ENCODE peak calls at places on chromosomes 13 and 19, in eight cellular contexts. E is stimulated activated CD4-positive, alpha-beta T cell treated with anti-CD3 and anti-CD28 coated beads, Interleukin-2, amount 100 ng/mL, for 4 hours; I is immature natural killer cell; N is HuH-7; D is psoas muscle; L is osteocyte; K is left lung; Y is globus pallidus. H is an unnamed sample.

GRCh38 chr13:66859078-66859477 is 371.1 kb downstream of the PCDH9 start:
- DNase-seq in L (no peak), D (no peak), N (no peak), Y (no peak), I (no peak), E (no peak), K (no peak), H (no peak)

GRCh38 chr19:8988204-8988603 is 22.0 kb downstream of the MUC16 start:
- DNase-seq in E (peak), I (no peak), D (no peak), K (no peak), Y (no peak), N (no peak), L (no peak), H (no peak)

GRCh38 chr19:34034318-34034846 is 137.9 kb upstream of the LSM14A start:
- DNase-seq in E (no peak), D (no peak), L (no peak), Y (no peak), K (no peak), I (no peak), N (no peak), H (no peak)

GRCh38 chr19:55635334-55635717 is 5.5 kb upstream of the ZNF580 start:
- DNase-seq in L (no peak), N (no peak), Y (no peak), D (no peak), E (no peak), K (no peak), I (no peak), H (no peak)

GRCh38 chr13:31885994-31886393 is 145.6 kb upstream of the FRY start:
- DNase-seq in E (no peak), I (no peak), D (no peak), K (no peak), Y (no peak), N (no peak), L (no peak), H (peak)

GRCh38 chr13:35621989-35622388 is 145.5 kb upstream of the MAB21L1 start:
- DNase-seq in K (no peak), L (no peak), D (no peak), I (peak), N (no peak), Y (no peak), E (no peak), H (no peak)

GRCh38 chr13:36207672-36208071 is 6.7 kb downstream of the SOHLH2 start:
- DNase-seq in N (no peak), I (no peak), D (no peak), E (no peak), L (no peak), K (no peak), Y (no peak), H (peak)

GRCh38 chr19:7262470-7262869 is 31.7 kb downstream of the INSR start:
- DNase-seq in K (no peak), D (no peak), L (no peak), I (no peak), E (no peak), Y (no peak), N (no peak), H (no peak)

GRCh38 chr19:42295831-42296525 is 6.0 kb upstream of the PRR19 start:
- DNase-seq in K (peak), Y (peak), E (peak), L (peak), D (peak), I (peak), N (peak), H (peak)

GRCh38 chr19:14775855-14776254 is 2.5 kb downstream of the ADGRE2 start:
- DNase-seq in N (no peak), I (no peak), E (no peak), L (no peak), Y (peak), D (no peak), K (peak), H (no peak)

GRCh38 chr19:941292-942132 is 15.7 kb downstream of the ARID3A start:
- DNase-seq in L (no peak), Y (no peak), E (no peak), N (no peak), I (no peak), D (no peak), K (no peak), H (no peak)

GRCh38 chr13:51057001-51057400 is 54.1 kb downstream of the C13orf42 start:
- DNase-seq in K (no peak), L (peak), I (no peak), D (no peak), E (no peak), Y (no peak), N (no peak), H (no peak)

GRCh38 chr13:53038993-53039392 is 10.4 kb downstream of the OLFM4 start:
- DNase-seq in L (no peak), K (no peak), N (no peak), Y (no peak), E (no peak), I (no peak), D (no peak), H (no peak)

GRCh38 chr13:30421093-30422055 is 919 bp upstream of the UBE2L5 start:
- DNase-seq in D (peak), Y (peak), L (peak), E (peak), N (peak), I (peak), K (peak), H (peak)